ENCODE peak calls at places on chromosomes 7 and 10, in six cellular contexts. T, N, F, R, K and A are unnamed samples. For H3K27me3, H3K9me3 and H3K4me1, the result is how much of the 10 kb centered on the place peaks cover.

GRCh38 chr7:71517940-71518339 is 386.0 kb downstream of the GALNT17 start:
- DNase-seq in R (no peak), K (no peak), T (no peak), F (no peak), N (no peak), A (no peak)

GRCh38 chr7:25460426-25460825 is 232.1 kb upstream of the NPVF start:
- DNase-seq in F (no peak), T (no peak), K (no peak), N (no peak), R (no peak), A (no peak)

GRCh38 chr7:8310876-8311275 is 48.9 kb upstream of the ICA1 start:
- DNase-seq in K (no peak), T (no peak), N (no peak), R (no peak), F (no peak), A (no peak)

GRCh38 chr7:73974948-73975926 is 52.7 kb upstream of the ELN start:
- DNase-seq in N (no peak), K (no peak), F (no peak), R (no peak), T (no peak), A (peak)

GRCh38 chr7:12655161-12655560 is 32.3 kb upstream of the ARL4A start:
- DNase-seq in N (peak), F (no peak), T (no peak), R (no peak), K (no peak), A (no peak)

GRCh38 chr7:137878333-137878961 is 31.7 kb upstream of the DGKI start:
- DNase-seq in K (peak), R (no peak), F (no peak), N (no peak), T (no peak), A (no peak)

GRCh38 chr7:130943336-130943901 is 209.4 kb upstream of the KLF14 start:
- DNase-seq in T (no peak), R (peak), N (peak), K (no peak), F (no peak), A (no peak)

GRCh38 chr10:104043185-104043830 is 42.4 kb downstream of the COL17A1 start:
- DNase-seq in N (no peak), R (no peak), K (no peak), F (no peak), T (peak), A (no peak)

GRCh38 chr7:67636363-67637355 is 640.0 kb downstream of the TYW1 start:
- DNase-seq in T (no peak), K (no peak), F (peak), R (no peak), N (no peak), A (no peak)

GRCh38 chr10:48506147-48506917 is 98.5 kb downstream of the ARHGAP22 start:
- DNase-seq in K (no peak), T (peak), N (no peak), F (no peak), R (no peak), A (peak)

GRCh38 chr7:97130417-97131139 is 13.1 kb downstream of the SDHAF3 start:
- DNase-seq in T (no peak), K (no peak), F (peak), R (no peak), N (peak), A (no peak)

GRCh38 chr7:13793926-13794325 is 195.5 kb downstream of the ETV1 start:
- DNase-seq in R (no peak), F (no peak), T (no peak), N (no peak), K (no peak), A (no peak)

GRCh38 chr10:78700413-78700812 is 368.4 kb upstream of the ZMIZ1 start:
- DNase-seq in F (no peak), N (no peak), R (no peak), T (no peak), K (no peak), A (no peak)

GRCh38 chr7:2002561-2003450 is 229.9 kb downstream of the MAD1L1 start:
- DNase-seq in N (no peak), F (no peak), K (no peak), T (no peak), R (no peak), A (peak)

GRCh38 chr10:91745086-91745831 is 53.0 kb upstream of the TNKS2 start:
- DNase-seq in N (peak), T (no peak), F (peak), R (no peak), K (no peak), A (peak)

GRCh38 chr10:34190594-34190993 is 624.5 kb downstream of the PARD3 start:
- DNase-seq in T (no peak), N (no peak), R (no peak), K (no peak), F (no peak), A (no peak)

GRCh38 chr7:102042016-102042656 is 224.7 kb downstream of the CUX1 start:
- DNase-seq in T (no peak), F (no peak), R (no peak), K (no peak), N (peak), A (no peak)

GRCh38 chr7:66315192-66315591 is 110.1 kb downstream of the TPST1 start:
- DNase-seq in R (no peak), F (no peak), T (no peak), N (no peak), K (no peak), A (no peak)

GRCh38 chr7:12571691-12572090 is 1.2 kb downstream of the SCIN start:
- DNase-seq in F (no peak), N (no peak), R (no peak), K (no peak), T (no peak), A (no peak)

GRCh38 chr7:106345421-106346166 is 60.8 kb upstream of the NAMPT start:
- DNase-seq in T (no peak), N (no peak), F (no peak), R (no peak), K (no peak), A (no peak)

GRCh38 chr10:84097787-84098353 is 41.4 kb upstream of the GHITM start:
- DNase-seq in T (no peak), F (peak), K (no peak), R (no peak), N (no peak), A (no peak)

GRCh38 chr7:70267381-70267780 is 669.1 kb downstream of the AUTS2 start:
- DNase-seq in K (no peak), F (peak), T (no peak), N (no peak), R (no peak), A (no peak)

GRCh38 chr10:91856637-91857036 is 52.6 kb downstream of the FGFBP3 start:
- DNase-seq in T (no peak), R (no peak), F (peak), K (no peak), N (no peak), A (peak)

GRCh38 chr10:5640501-5640900 is 25.9 kb downstream of the ASB13 start:
- DNase-seq in R (no peak), T (no peak), F (no peak), N (no peak), K (no peak), A (no peak)

GRCh38 chr7:45223728-45224630 is 66.4 kb downstream of the RAMP3 start:
- DNase-seq in N (no peak), R (no peak), T (no peak), F (no peak), K (no peak), A (no peak)

GRCh38 chr7:120842131-120842621 is 15.8 kb downstream of the TSPAN12 start:
- DNase-seq in F (no peak), R (no peak), K (no peak), T (no peak), N (no peak), A (no peak)

GRCh38 chr7:142108728-142109505 is 2.6 kb upstream of the MGAM2 start:
- DNase-seq in T (no peak), K (no peak), R (no peak), N (no peak), F (no peak), A (no peak)

GRCh38 chr7:142110098-142110497 is 1.4 kb upstream of the MGAM2 start:
- DNase-seq in R (no peak), N (no peak), F (no peak), K (no peak), T (no peak), A (no peak)

GRCh38 chr7:142110638-142111037 is 880 bp upstream of the MGAM2 start:
- DNase-seq in F (no peak), R (no peak), T (no peak), K (no peak), N (no peak), A (no peak)

GRCh38 chr7:142112086-142112485 is 568 bp downstream of the MGAM2 start:
- DNase-seq in F (no peak), K (no peak), N (no peak), R (no peak), T (no peak), A (no peak)

DNA sequence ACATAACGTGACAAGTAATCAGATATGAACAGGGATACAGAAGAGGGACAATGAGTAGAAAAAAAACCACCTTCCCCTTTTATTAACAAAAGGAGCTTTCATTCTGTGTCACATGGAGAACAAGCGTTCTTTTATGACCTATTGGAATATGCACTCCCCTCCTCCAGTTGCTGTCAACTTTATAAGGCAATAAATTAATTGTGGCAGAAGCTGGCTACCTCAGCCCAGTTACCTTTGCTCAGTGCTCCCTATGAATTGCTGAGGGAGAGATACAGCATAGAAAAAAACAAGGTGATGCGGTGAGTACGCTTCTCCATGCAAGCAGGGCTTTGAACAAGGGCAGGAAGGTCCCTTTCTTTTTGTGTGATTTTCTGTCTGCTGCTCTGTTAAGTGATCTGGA is at the start of gene MGAM2:
- DNase-seq in N (no peak), K (no peak), T (no peak), R (no peak), F (no peak), A (no peak)
- H3K27me3 ChIP-seq in N (under half), K (under half), T (under half), R (under half), F (under half), A (under half)

GRCh38 chr7:63867127-63867526 is 131.5 kb upstream of the ZNF722 start:
- DNase-seq in K (no peak), R (no peak), N (no peak), F (no peak), T (no peak), A (no peak)
- H3K9me3 ChIP-seq in K (under half), R (under half), N (under half), F (under half), T (under half), A (under half)

GRCh38 chr7:113137241-113137640 is 18.9 kb upstream of the SMIM30 start:
- DNase-seq in K (no peak), F (no peak), T (no peak), N (no peak), R (no peak), A (no peak)

GRCh38 chr7:113142385-113143119 is 24.2 kb upstream of the SMIM30 start:
- DNase-seq in F (no peak), N (no peak), R (no peak), T (no peak), K (no peak), A (no peak)

GRCh38 chr7:113143486-113144257 is 25.3 kb upstream of the SMIM30 start:
- DNase-seq in K (no peak), F (no peak), N (no peak), R (no peak), T (no peak), A (no peak)

GRCh38 chr7:113144839-113145238 is 26.5 kb upstream of the SMIM30 start:
- DNase-seq in F (no peak), T (no peak), K (no peak), R (no peak), N (no peak), A (no peak)

GRCh38 chr7:113140956-113141355 is 22.6 kb upstream of the SMIM30 start:
- DNase-seq in R (no peak), F (no peak), T (no peak), K (no peak), N (no peak), A (no peak)
- H3K4me1 ChIP-seq in R (under half), F (under half), T (under half), K (under half), N (under half), A (under half)

GRCh38 chr10:93837783-93838677 is 55.7 kb upstream of the SLC35G1 start:
- DNase-seq in K (no peak), N (no peak), T (no peak), F (no peak), R (no peak), A (no peak)
- H3K27me3 ChIP-seq in K (under half), N (under half), T (under half), F (half or more), R (under half), A (under half)

GRCh38 chr7:157944734-157945291 is 608.0 kb downstream of the DNAJB6 start:
- DNase-seq in T (no peak), K (no peak), R (no peak), F (no peak), N (no peak), A (no peak)

GRCh38 chr7:157945401-157945800 is 608.6 kb downstream of the DNAJB6 start:
- DNase-seq in N (no peak), R (no peak), T (no peak), K (no peak), F (no peak), A (no peak)

GRCh38 chr7:157946398-157947060 is 609.7 kb downstream of the DNAJB6 start:
- DNase-seq in T (no peak), R (no peak), F (no peak), N (no peak), K (no peak), A (no peak)

GRCh38 chr7:157943561-157943960 is 606.8 kb downstream of the DNAJB6 start:
- DNase-seq in T (no peak), K (no peak), N (no peak), F (no peak), R (no peak), A (no peak)

DNA sequence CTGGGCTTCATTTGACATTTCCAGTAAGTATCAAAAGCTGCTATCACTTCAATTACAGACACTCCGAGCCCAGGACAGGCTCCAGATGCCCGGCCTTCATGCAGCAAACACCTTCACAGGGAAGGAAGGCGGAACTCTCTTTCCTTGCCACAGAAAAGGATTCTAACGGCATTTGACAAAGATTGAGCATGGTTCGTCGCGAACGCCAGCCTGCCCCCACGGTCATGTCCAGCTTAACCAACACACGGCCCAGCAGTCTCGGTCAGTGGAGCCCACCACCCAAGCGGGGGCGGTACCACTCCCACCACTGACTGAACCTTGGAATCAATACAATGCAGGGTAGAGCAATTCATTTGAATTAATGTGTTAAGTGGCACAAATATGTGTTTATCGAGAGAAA is 607.2 kb downstream of the DNAJB6 start:
- DNase-seq in F (no peak), R (no peak), K (no peak), T (no peak), N (no peak), A (no peak)
- H3K9me3 ChIP-seq in F (under half), R (under half), K (under half), T (under half), N (under half), A (under half)

GRCh38 chr10:69349542-69349888 is 67.2 kb downstream of the TACR2 start:
- DNase-seq in N (no peak), T (no peak), R (no peak), F (no peak), K (no peak), A (no peak)
- H3K4me1 ChIP-seq in N (under half), T (half or more), R (half or more), F (under half), K (under half), A (under half)

GRCh38 chr10:44458671-44459403 is 73.9 kb upstream of the CXCL12 start:
- DNase-seq in F (no peak), T (no peak), N (no peak), R (no peak), K (no peak), A (no peak)
- H3K27me3 ChIP-seq in F (under half), T (under half), N (under half), R (under half), K (under half), A (under half)

DNA sequence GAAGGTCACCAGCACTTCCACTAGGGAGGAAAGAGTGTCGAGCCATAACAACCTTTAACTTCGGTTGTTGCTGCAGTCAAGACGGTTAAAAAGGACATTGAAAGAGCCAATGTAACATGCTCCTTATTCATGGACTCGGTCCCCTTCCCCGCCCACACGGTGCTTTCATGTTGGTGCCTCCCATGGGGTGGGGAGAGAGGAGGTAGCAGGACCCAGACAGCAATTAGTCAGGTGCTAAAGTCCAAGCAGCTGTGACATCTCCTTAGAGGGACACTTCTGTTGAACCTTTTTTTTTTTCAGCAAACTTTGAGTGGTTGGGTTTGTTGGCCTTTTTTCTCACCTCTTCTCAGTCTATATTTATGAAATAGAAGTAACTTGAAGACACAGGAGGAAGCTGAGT is 136.6 kb upstream of the ADARB2 start:
- DNase-seq in K (no peak), F (no peak), T (no peak), N (no peak), R (no peak), A (no peak)
- H3K9me3 ChIP-seq in K (under half), F (under half), T (under half), N (under half), R (under half), A (under half)